ENCODE peak calls at places on chromosomes 4 and X, in seven cellular contexts. W is activated naive CD4-positive, alpha-beta T cell treated with anti-CD3 and anti-CD28 coated beads, Interleukin-2, amount 50 U/mL, for 16 hours; M is HT1080; A is iris pigment epithelial cell; B is CD8-positive, alpha-beta memory T cell; O is RWPE1; X is ELF-1. T is an unnamed sample.

GRCh38 chr4:80184053-80184790 is 13.1 kb upstream of the PRDM8 start:
- DNase-seq in O (peak), W (peak), X (peak), B (peak), M (peak), A (peak), T (peak)

GRCh38 chr4:126736133-126736518 is 896.6 kb upstream of the INTU start:
- DNase-seq in O (no peak), M (no peak), W (no peak), B (no peak), A (no peak), X (no peak), T (no peak)

GRCh38 chr4:81736324-81736723 is 264.6 kb upstream of the RASGEF1B start:
- DNase-seq in X (no peak), W (no peak), O (no peak), M (no peak), B (no peak), A (no peak), T (no peak)

GRCh38 chr4:65968873-65969272 is 298.6 kb upstream of the EPHA5 start:
- DNase-seq in O (no peak), A (peak), X (no peak), B (no peak), M (no peak), W (no peak), T (no peak)

GRCh38 chrX:107716045-107716684 is 59.4 kb downstream of the TSC22D3 start:
- DNase-seq in B (peak), O (no peak), W (peak), X (peak), M (peak), A (no peak), T (peak)

GRCh38 chrX:132853040-132853439 is 105.4 kb downstream of the HS6ST2 start:
- DNase-seq in O (no peak), B (no peak), A (peak), M (peak), X (no peak), W (no peak), T (no peak)

GRCh38 chr4:48129307-48130014 is 4.6 kb downstream of the TXK start:
- DNase-seq in W (peak), X (no peak), M (no peak), A (no peak), B (no peak), O (no peak), T (peak)

GRCh38 chr4:58507079-58507478 is 1396.9 kb upstream of the IGFBP7 start:
- DNase-seq in A (no peak), O (no peak), X (peak), B (no peak), M (no peak), W (no peak), T (no peak)

GRCh38 chr4:99885063-99885664 is 9.1 kb downstream of the LAMTOR3 start:
- DNase-seq in W (peak), B (no peak), M (no peak), A (peak), O (peak), X (no peak), T (no peak)

GRCh38 chrX:17464196-17464595 is 89.2 kb downstream of the NHS start:
- DNase-seq in O (peak), M (peak), X (peak), W (no peak), A (peak), B (no peak), T (no peak)

GRCh38 chrX:49053223-49054072 is 5.4 kb upstream of the CCDC120 start:
- DNase-seq in W (peak), B (peak), O (no peak), X (peak), A (peak), M (no peak), T (peak)

GRCh38 chr4:122666527-122667245 is 45.8 kb upstream of the IL21 start:
- DNase-seq in O (peak), X (no peak), W (no peak), B (no peak), A (peak), M (peak), T (no peak)

GRCh38 chr4:128591482-128591881 is 218.0 kb upstream of the JADE1 start:
- DNase-seq in A (no peak), M (no peak), O (no peak), B (no peak), X (peak), W (no peak), T (no peak)

GRCh38 chr4:145278341-145279121 is 98.1 kb upstream of the OTUD4 start:
- DNase-seq in A (peak), O (peak), X (no peak), M (peak), W (no peak), B (no peak), T (no peak)

GRCh38 chrX:2967998-2968909 is 38.1 kb upstream of the ARSH start:
- DNase-seq in W (peak), X (peak), O (peak), A (peak), M (peak), B (no peak), T (peak)

GRCh38 chrX:70433848-70434351 is 10.7 kb upstream of the DLG3 start:
- DNase-seq in X (peak), O (no peak), A (peak), W (peak), B (peak), M (peak), T (peak)

GRCh38 chr4:168743576-168743975 is 246.7 kb downstream of the PALLD start:
- DNase-seq in O (no peak), A (peak), X (no peak), W (no peak), B (no peak), M (no peak), T (no peak)

GRCh38 chr4:176377705-176378302 is 58.0 kb downstream of the SPCS3 start:
- DNase-seq in A (peak), W (no peak), B (no peak), X (no peak), O (peak), M (no peak), T (no peak)

GRCh38 chr4:182297659-182298058 is 54.5 kb downstream of the TENM3 start:
- DNase-seq in W (no peak), M (peak), A (peak), B (no peak), X (peak), O (peak), T (no peak)

GRCh38 chr4:153651961-153652784 is 31.9 kb upstream of the TLR2 start:
- DNase-seq in X (no peak), B (no peak), A (peak), M (peak), W (no peak), O (peak), T (no peak)

GRCh38 chr4:85474818-85475630 is at the start of gene ARHGAP24:
- DNase-seq in X (peak), O (peak), M (no peak), W (no peak), B (no peak), A (peak), T (no peak)

GRCh38 chrX:155188786-155189185 is 27.5 kb upstream of the VBP1 start:
- DNase-seq in O (no peak), A (no peak), B (peak), M (peak), X (no peak), W (no peak), T (no peak)

GRCh38 chr4:186216465-186217024 is 10.8 kb upstream of the KLKB1 start:
- DNase-seq in M (no peak), X (no peak), W (no peak), O (no peak), B (no peak), A (peak), T (no peak)

GRCh38 chrX:40097492-40098263 is at the start of gene BCOR:
- DNase-seq in X (peak), A (peak), O (no peak), W (peak), M (peak), B (peak), T (peak)

GRCh38 chr4:25536577-25537325 is 118.9 kb upstream of the SLC34A2 start:
- DNase-seq in A (no peak), W (no peak), M (no peak), X (no peak), B (no peak), O (no peak), T (no peak)

T was measured in activated effector memory CD4-positive, alpha-beta T cell treated with anti-CD3 and anti-CD28 coated beads, Interleukin-2, amount 50 U/mL, for 16 hours.